ENCODE peak calls at places on chromosomes 12 and 14, in five cellular contexts. E, H, K, U and J are unnamed samples.

GRCh38 chr12:19158909-19159308 is 29.4 kb downstream of the PLEKHA5 start:
- DNase-seq in K (no peak), U (no peak), H (no peak), E (no peak), J (no peak)

GRCh38 chr12:78171082-78171481 is 340.4 kb downstream of the NAV3 start:
- DNase-seq in E (no peak), K (no peak), U (no peak), H (no peak), J (no peak)

GRCh38 chr12:91023326-91024004 is 18.7 kb upstream of the EPYC start:
- DNase-seq in K (no peak), H (no peak), U (no peak), E (no peak), J (no peak)

GRCh38 chr14:98077176-98077575 is 1194.8 kb downstream of the BCL11B start:
- DNase-seq in K (no peak), E (no peak), U (no peak), H (no peak), J (no peak)

GRCh38 chr14:74763803-74764531 is 851 bp downstream of the YLPM1 start:
- DNase-seq in E (no peak), K (peak; percentile 14), U (no peak), H (no peak), J (peak; percentile 28)

GRCh38 chr14:103718572-103718971 is 3.0 kb downstream of the ZFYVE21 start:
- DNase-seq in E (no peak), U (no peak), K (no peak), H (no peak), J (no peak)

GRCh38 chr14:104135904-104136471 is 2.4 kb upstream of the KIF26A start:
- DNase-seq in E (no peak), H (no peak), K (peak; percentile 50), U (no peak), J (peak; percentile 90)

GRCh38 chr12:15001733-15002471 is 29.1 kb downstream of the PDE6H start:
- DNase-seq in E (no peak), U (no peak), K (peak; percentile 10), H (peak; percentile 6), J (no peak)

GRCh38 chr14:88553886-88554457 is 835 bp downstream of the PTPN21 start:
- DNase-seq in K (no peak), H (no peak), E (no peak), U (no peak), J (no peak)

GRCh38 chr14:50741571-50741970 is 73.5 kb upstream of the SAV1 start:
- DNase-seq in K (no peak), U (no peak), H (no peak), E (no peak), J (no peak)

GRCh38 chr14:68442828-68443460 is 349.9 kb downstream of the ZFP36L1 start:
- DNase-seq in E (no peak), U (no peak), H (no peak), K (no peak), J (no peak)

GRCh38 chr12:95796225-95796981 is 5.8 kb upstream of the NTN4 start:
- DNase-seq in U (no peak), E (no peak), K (no peak), H (peak; percentile 81), J (no peak)

GRCh38 chr14:59981564-59981963 is 61.6 kb downstream of the LRRC9 start:
- DNase-seq in U (no peak), K (no peak), E (no peak), H (no peak), J (no peak)

GRCh38 chr14:59986556-59987059 is 66.7 kb downstream of the LRRC9 start:
- DNase-seq in E (no peak), K (no peak), H (no peak), U (no peak), J (no peak)
- TF ChIP-seq FOXM1 in E (no peak), K (no peak), H (no peak), U (no peak), J (no peak)

GRCh38 chr12:16228067-16228466 is 49.4 kb downstream of the SLC15A5 start:
- DNase-seq in U (no peak), E (no peak), K (no peak), H (no peak), J (no peak)

GRCh38 chr12:16225692-16226091 is 51.8 kb downstream of the SLC15A5 start:
- DNase-seq in E (no peak), U (no peak), H (no peak), K (no peak), J (no peak)

GRCh38 chr12:16224196-16224595 is 53.3 kb downstream of the SLC15A5 start:
- DNase-seq in U (no peak), H (no peak), E (no peak), K (no peak), J (no peak)

DNA sequence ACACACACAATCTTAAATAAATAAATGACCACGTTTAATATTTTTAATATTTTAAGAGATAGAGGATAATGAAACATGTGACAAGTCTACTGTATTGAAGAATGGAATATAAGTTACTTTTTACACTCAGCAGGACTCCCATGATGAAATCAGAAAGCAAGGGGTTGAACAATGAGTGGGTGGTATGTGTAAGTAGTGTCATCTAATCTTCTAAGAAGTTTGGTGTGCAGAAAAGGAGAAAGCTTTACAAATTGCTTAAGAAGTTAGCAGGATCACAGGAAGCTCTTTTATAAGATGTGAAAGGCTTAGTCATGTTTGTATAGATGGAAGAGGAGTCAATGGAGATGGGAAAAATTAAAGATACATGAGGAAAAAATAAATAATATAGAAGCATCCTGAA is 47.8 kb downstream of the SLC15A5 start:
- DNase-seq in E (no peak), H (no peak), K (no peak), U (no peak), J (no peak)
- TF ChIP-seq FOXM1 in E (no peak), H (no peak), K (no peak), U (no peak), J (no peak)

GRCh38 chr14:22552001-22552826 is 36.8 kb downstream of the DAD1 start:
- DNase-seq in H (no peak), U (no peak), E (no peak), K (no peak), J (no peak)
- TF ChIP-seq FOXM1 in H (no peak), U (no peak), E (no peak), K (no peak), J (no peak)

GRCh38 chr12:3304436-3305135 is 186.4 kb upstream of the PRMT8 start:
- DNase-seq in K (no peak), U (no peak), H (peak; percentile 80), E (no peak), J (no peak)
- TF ChIP-seq FOXM1 in K (no peak), U (no peak), H (no peak), E (no peak), J (no peak)